ENCODE peak calls at places on chromosome X, in five cellular contexts. T is CD4-positive, alpha-beta T cell; Z is HepG2; N is substantia nigra; I is left ventricle myocardium inferior. S is an unnamed sample.

GRCh38 chrX:69116077-69116476 is 49.2 kb downstream of the PJA1 start:
- DNase-seq in T (no peak), Z (no peak), N (no peak), I (no peak), S (no peak)

GRCh38 chrX:113892401-113892800 is 691.5 kb upstream of the HTR2C start:
- DNase-seq in T (no peak), Z (no peak), N (no peak), I (no peak), S (no peak)

GRCh38 chrX:152136312-152136711 is 2.1 kb downstream of the MAGEA10 start:
- DNase-seq in T (no peak), Z (no peak), N (no peak), I (no peak), S (no peak)

GRCh38 chrX:21991504-21991903 is 40.6 kb upstream of the PHEX start:
- DNase-seq in T (no peak), Z (no peak), N (no peak), I (no peak), S (no peak)

GRCh38 chrX:47351706-47352105 is 18.7 kb upstream of the ZNF157 start:
- DNase-seq in T (no peak), Z (no peak), N (no peak), I (no peak), S (no peak)

GRCh38 chrX:126723881-126724280 is 95.6 kb upstream of the PRR32 start:
- DNase-seq in T (no peak), Z (no peak), N (no peak), I (no peak), S (no peak)

GRCh38 chrX:71366674-71367256 is 608 bp downstream of the TAF1 start:
- DNase-seq in T (peak), Z (no peak), N (no peak), I (peak), S (peak)

GRCh38 chrX:37830371-37830770 is 17.0 kb downstream of the DYNLT3 start:
- DNase-seq in T (no peak), Z (no peak), N (no peak), I (no peak), S (no peak)

GRCh38 chrX:5051831-5052491 is 1176.7 kb downstream of the NLGN4X start:
- DNase-seq in T (no peak), Z (no peak), N (no peak), I (peak), S (no peak)

GRCh38 chrX:1754077-1754476 is 139.2 kb downstream of the ASMT start:
- DNase-seq in T (no peak), Z (no peak), N (no peak), I (no peak), S (no peak)

GRCh38 chrX:15349046-15349445 is 13.7 kb upstream of the PIGA start:
- DNase-seq in T (no peak), Z (peak), N (no peak), I (no peak), S (peak)

GRCh38 chrX:48468693-48469691 is 1.1 kb downstream of the SLC38A5 start:
- DNase-seq in T (peak), Z (no peak), N (no peak), I (no peak), S (no peak)

GRCh38 chrX:14630724-14631123 is 101.4 kb downstream of the GLRA2 start:
- DNase-seq in T (no peak), Z (no peak), N (no peak), I (no peak), S (no peak)

GRCh38 chrX:46404774-46405173 is 140.4 kb downstream of the ZNF674 start:
- DNase-seq in T (no peak), Z (no peak), N (no peak), I (no peak), S (no peak)

GRCh38 chrX:13123857-13124345 is 79.5 kb upstream of the FAM9C start:
- DNase-seq in T (no peak), Z (peak), N (no peak), I (no peak), S (no peak)

GRCh38 chrX:103919336-103919682 is 43.1 kb upstream of the TMSB15B start:
- DNase-seq in T (peak), Z (no peak), N (no peak), I (no peak), S (no peak)

GRCh38 chrX:101482296-101482695 is 3.0 kb upstream of the ARMCX4 start:
- DNase-seq in T (no peak), Z (no peak), N (no peak), I (no peak), S (no peak)

GRCh38 chrX:55452825-55453124 is 848 bp downstream of the MAGEH1 start:
- DNase-seq in T (no peak), Z (no peak), N (no peak), I (no peak), S (no peak)

GRCh38 chrX:55451990-55452824 is at the start of gene MAGEH1:
- DNase-seq in T (peak), Z (peak), N (peak), I (peak), S (peak)

GRCh38 chrX:55450259-55450658 is 1.7 kb upstream of the MAGEH1 start:
- DNase-seq in T (no peak), Z (peak), N (no peak), I (no peak), S (peak)

GRCh38 chrX:55451626-55451989 is 319 bp upstream of the MAGEH1 start:
- DNase-seq in T (no peak), Z (no peak), N (no peak), I (no peak), S (no peak)

GRCh38 chrX:55451125-55451524 is 802 bp upstream of the MAGEH1 start:
- DNase-seq in T (no peak), Z (no peak), N (no peak), I (no peak), S (no peak)
- H3K27ac ChIP-seq in T (no peak), Z (no peak), N (peak), I (peak), S (no peak)

GRCh38 chrX:18426004-18426320 is 554 bp downstream of the CDKL5 start:
- DNase-seq in T (no peak), Z (no peak), N (no peak), I (no peak), S (no peak)
- H3K27ac ChIP-seq in T (no peak), Z (peak), N (peak), I (peak), S (peak)

DNA sequence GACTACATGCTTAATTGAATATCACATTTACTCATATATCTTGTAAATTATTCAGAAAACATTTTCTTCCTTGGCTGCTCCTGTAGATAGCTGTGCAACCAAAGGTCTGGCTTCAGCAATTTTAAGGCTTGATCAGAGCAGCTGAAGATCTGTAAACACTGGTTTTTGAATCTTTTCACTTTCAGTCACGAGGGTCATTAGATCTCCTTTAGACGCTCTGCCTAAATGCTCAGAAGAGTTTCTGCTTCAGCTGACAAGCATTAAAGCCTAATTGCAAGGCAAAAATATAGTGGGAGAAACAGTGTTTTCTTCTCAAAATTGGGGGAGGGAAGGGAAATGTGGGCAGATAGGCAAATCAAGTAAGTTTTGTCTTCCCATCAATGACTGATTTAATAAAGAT is 25.7 kb downstream of the TRPC5 start:
- DNase-seq in T (no peak), Z (no peak), N (no peak), I (no peak), S (no peak)
- H3K27ac ChIP-seq in T (no peak), Z (no peak), N (no peak), I (no peak), S (no peak)

GRCh38 chrX:153533041-153533565 is 15.7 kb downstream of the ATP2B3 start:
- DNase-seq in T (no peak), Z (no peak), N (no peak), I (no peak), S (no peak)
- H3K27ac ChIP-seq in T (no peak), Z (no peak), N (no peak), I (no peak), S (no peak)

GRCh38 chrX:24528605-24529004 is 63.5 kb downstream of the PDK3 start:
- DNase-seq in T (no peak), Z (no peak), N (no peak), I (no peak), S (no peak)
- H3K27ac ChIP-seq in T (no peak), Z (no peak), N (no peak), I (no peak), S (no peak)

DNA sequence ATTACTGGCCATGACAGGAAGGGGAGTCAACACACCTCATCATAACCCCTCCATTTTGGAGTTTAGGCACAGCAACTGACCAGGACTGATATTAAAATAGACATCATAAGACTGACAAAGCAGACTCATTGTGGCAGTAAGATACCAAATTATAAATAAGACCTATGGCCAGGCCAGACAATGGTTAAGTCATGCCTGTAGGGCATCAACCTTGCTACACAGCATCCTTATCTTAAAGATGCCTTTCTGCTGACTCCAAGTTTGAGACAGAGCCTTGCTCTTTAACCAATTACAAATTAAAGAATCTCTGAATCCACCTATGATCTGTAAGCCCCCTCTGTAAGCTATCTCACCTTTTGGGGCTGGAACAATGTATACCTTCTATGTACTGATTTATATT is 65.5 kb downstream of the VCX2 start:
- DNase-seq in T (no peak), Z (no peak), N (no peak), I (no peak), S (no peak)
- H3K27ac ChIP-seq in T (no peak), Z (no peak), N (no peak), I (no peak), S (no peak)

DNA sequence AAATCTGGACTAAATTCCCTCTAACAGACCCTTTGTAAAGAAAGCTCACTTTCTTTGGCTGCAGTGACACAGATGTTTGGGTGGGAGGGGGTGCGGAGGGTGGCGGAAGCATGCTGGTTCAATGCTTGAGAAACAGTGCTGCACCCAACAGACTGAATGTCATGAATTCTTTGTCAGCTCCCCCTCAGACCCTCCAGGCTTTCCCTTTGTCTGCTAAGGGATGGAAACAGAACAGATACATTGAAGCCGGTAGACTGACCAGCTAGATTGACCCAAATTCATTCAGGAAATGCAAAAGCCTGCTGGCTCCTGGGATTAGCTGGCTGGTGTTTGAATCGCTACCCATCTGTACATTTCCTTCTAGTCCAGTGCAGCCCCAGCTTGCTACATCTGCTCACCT is 90.8 kb upstream of the PAK3 start:
- DNase-seq in T (no peak), Z (no peak), N (no peak), I (no peak), S (no peak)
- H3K27ac ChIP-seq in T (no peak), Z (no peak), N (no peak), I (no peak), S (no peak)